ENCODE peak calls at places on chromosome 17, in nine cellular contexts. U is adrenal gland; O is stimulated activated CD4-positive, alpha-beta T cell treated with anti-CD3 and anti-CD28 coated beads, Interleukin-15, amount 100 ng/mL, for 48 hours; S is NCI-H1105 treated with DMSO at 0.1 percent for 48 hours; M is MV-4-11; H is activated CD4-positive, alpha-beta T cell treated with anti-CD3 and anti-CD28 coated beads, Interleukin-2, amount 50 U/mL, for 48 hours; A is myocyte; C is neural crest cell; X is central memory CD4-positive, alpha-beta T cell. E is an unnamed sample.

GRCh38 chr17:73533127-73533526 is 111.1 kb downstream of the SDK2 start:
- DNase-seq in A (no peak), C (no peak), X (no peak), S (no peak), O (no peak), M (no peak), U (no peak), H (no peak), E (no peak)

GRCh38 chr17:79485399-79485985 is 125.4 kb downstream of the RBFOX3 start:
- DNase-seq in A (no peak), U (no peak), X (no peak), M (no peak), C (no peak), O (no peak), H (no peak), S (no peak), E (no peak)

GRCh38 chr17:82630212-82630611 is 18.0 kb downstream of the WDR45B start:
- DNase-seq in U (no peak), O (no peak), S (no peak), M (no peak), H (no peak), C (no peak), X (no peak), A (no peak), E (no peak)

GRCh38 chr17:61806081-61806828 is 57.1 kb downstream of the BRIP1 start:
- DNase-seq in U (no peak), X (peak), A (no peak), C (no peak), H (no peak), M (no peak), O (no peak), S (no peak), E (no peak)

GRCh38 chr17:32265192-32265895 is at the start of gene RHBDL3:
- DNase-seq in U (peak), S (no peak), O (no peak), H (no peak), A (no peak), C (no peak), X (peak), M (no peak), E (no peak)

GRCh38 chr17:42389902-42390301 is 1.7 kb upstream of the STAT3 start:
- DNase-seq in X (no peak), O (no peak), M (no peak), U (no peak), H (no peak), A (no peak), C (no peak), S (no peak), E (no peak)

GRCh38 chr17:82257473-82257872 is 16.0 kb downstream of the CSNK1D start:
- DNase-seq in C (peak), H (peak), A (peak), M (no peak), X (peak), O (no peak), U (no peak), S (no peak), E (no peak)

GRCh38 chr17:55818451-55819375 is 67.9 kb downstream of the PCTP start:
- DNase-seq in O (no peak), X (no peak), M (no peak), U (no peak), H (no peak), A (no peak), S (no peak), C (no peak), E (peak)

GRCh38 chr17:73474370-73474988 is 162.7 kb upstream of the CDC42EP4 start:
- DNase-seq in M (peak), H (no peak), X (no peak), U (peak), C (no peak), S (no peak), O (no peak), A (peak), E (no peak)

GRCh38 chr17:70022175-70022574 is 52.9 kb upstream of the KCNJ16 start:
- DNase-seq in C (no peak), X (no peak), S (no peak), M (no peak), U (no peak), H (no peak), O (no peak), A (no peak), E (no peak)

GRCh38 chr17:7477392-7478275 is 1.8 kb downstream of the ZBTB4 start:
- DNase-seq in S (no peak), C (no peak), H (no peak), M (peak), O (no peak), X (no peak), U (no peak), A (peak), E (no peak)

GRCh38 chr17:83193336-83194188 is 114.2 kb downstream of the METRNL start:
- DNase-seq in S (no peak), X (no peak), O (no peak), A (peak), H (no peak), C (no peak), M (no peak), U (no peak), E (no peak)

GRCh38 chr17:3761061-3761917 is 37.6 kb downstream of the HASPIN start:
- DNase-seq in A (no peak), X (no peak), H (no peak), U (no peak), O (no peak), M (no peak), S (no peak), C (no peak), E (no peak)

GRCh38 chr17:50076591-50077235 is 18.4 kb upstream of the PDK2 start:
- DNase-seq in H (no peak), O (no peak), M (no peak), A (no peak), C (no peak), X (no peak), U (no peak), S (no peak), E (no peak)

GRCh38 chr17:32341141-32341856 is 674 bp downstream of the C17orf75 start:
- DNase-seq in A (peak), S (peak), C (no peak), X (peak), U (no peak), O (no peak), M (peak), H (peak), E (peak)

GRCh38 chr17:33334703-33335102 is 41.6 kb upstream of the ASIC2 start:
- DNase-seq in H (no peak), U (no peak), S (no peak), M (no peak), A (no peak), C (no peak), O (no peak), X (no peak), E (no peak)

GRCh38 chr17:33045236-33045635 is 53.6 kb downstream of the SPACA3 start:
- DNase-seq in U (no peak), A (no peak), X (no peak), C (no peak), S (no peak), M (no peak), O (no peak), H (no peak), E (no peak)

GRCh38 chr17:39194089-39194984 is 3.1 kb downstream of the CACNB1 start:
- DNase-seq in S (no peak), C (peak), U (peak), H (no peak), O (no peak), M (no peak), X (no peak), A (peak), E (no peak)

GRCh38 chr17:34386925-34387550 is 24.0 kb upstream of the CCL1 start:
- DNase-seq in M (peak), A (peak), S (no peak), X (no peak), C (no peak), H (no peak), U (no peak), O (no peak), E (peak)

GRCh38 chr17:38868968-38869646 is 751 bp upstream of the LASP1 start:
- DNase-seq in C (peak), M (peak), H (peak), U (peak), S (peak), O (peak), X (peak), A (peak), E (peak)

GRCh38 chr17:21005803-21006202 is 37.0 kb downstream of the USP22 start:
- DNase-seq in A (peak), M (no peak), C (no peak), S (no peak), X (no peak), O (no peak), H (no peak), U (no peak), E (no peak)

GRCh38 chr17:49523706-49524472 is 28.8 kb downstream of the NGFR start:
- DNase-seq in A (no peak), S (peak), M (no peak), C (no peak), H (peak), O (no peak), U (no peak), X (peak), E (peak)

GRCh38 chr17:17129466-17129865 is 76.7 kb downstream of the PLD6 start:
- DNase-seq in A (peak), H (no peak), X (no peak), M (no peak), U (no peak), S (peak), C (no peak), O (no peak), E (no peak)

GRCh38 chr17:79509496-79509895 is 101.4 kb downstream of the RBFOX3 start:
- DNase-seq in U (no peak), X (no peak), M (no peak), C (no peak), S (no peak), A (no peak), O (no peak), H (no peak), E (no peak)

GRCh38 chr17:75077490-75078096 is 10.2 kb upstream of the SLC16A5 start:
- DNase-seq in S (no peak), U (peak), H (peak), O (no peak), M (no peak), A (no peak), C (no peak), X (peak), E (no peak)

GRCh38 chr17:43814714-43815113 is 18.2 kb downstream of the MPP3 start:
- DNase-seq in M (peak), A (peak), H (no peak), X (no peak), O (no peak), U (no peak), C (no peak), S (no peak), E (no peak)

GRCh38 chr17:65131946-65132345 is 5.2 kb upstream of the RGS9 start:
- DNase-seq in H (no peak), M (peak), A (no peak), U (no peak), X (no peak), O (no peak), S (no peak), C (no peak), E (no peak)

E was measured in Jurkat, Clone E6-1.